ENCODE peak calls at places on chromosome 19, in five cellular contexts. One of them, this sample, is unnamed.

GRCh38 chr19:50570997-50571396 is 2.8 kb upstream of the LRRC4B start:
- DNase-seq in K562: no peak
- DNase-seq in cardiac fibroblast: no peak
- DNase-seq in stomach: no peak
- DNase-seq in astrocyte: no peak
- DNase-seq in this sample: no peak

GRCh38 chr19:18899624-18900560 is 3.9 kb upstream of the CERS1 start:
- DNase-seq in K562: no peak
- DNase-seq in cardiac fibroblast: no peak
- DNase-seq in stomach: no peak
- DNase-seq in astrocyte: no peak
- DNase-seq in this sample: no peak

GRCh38 chr19:2631213-2631821 is 71.2 kb downstream of the GNG7 start:
- DNase-seq in K562: no peak
- DNase-seq in cardiac fibroblast: peak
- DNase-seq in stomach: no peak
- DNase-seq in astrocyte: no peak
- DNase-seq in this sample: peak

GRCh38 chr19:39595950-39596349 is 6.4 kb upstream of the LGALS13 start:
- DNase-seq in K562: no peak
- DNase-seq in cardiac fibroblast: no peak
- DNase-seq in stomach: no peak
- DNase-seq in astrocyte: no peak
- DNase-seq in this sample: no peak

GRCh38 chr19:50478901-50479715 is 2.5 kb upstream of the GARIN5A start:
- DNase-seq in K562: peak
- DNase-seq in cardiac fibroblast: peak
- DNase-seq in stomach: no peak
- DNase-seq in astrocyte: no peak
- DNase-seq in this sample: no peak

GRCh38 chr19:2385053-2385721 is 25.1 kb downstream of the TMPRSS9 start:
- DNase-seq in K562: peak
- DNase-seq in cardiac fibroblast: peak
- DNase-seq in stomach: no peak
- DNase-seq in astrocyte: peak
- DNase-seq in this sample: no peak

GRCh38 chr19:51811344-51811743 is 16.4 kb downstream of the FPR3 start:
- DNase-seq in K562: no peak
- DNase-seq in cardiac fibroblast: no peak
- DNase-seq in stomach: no peak
- DNase-seq in astrocyte: no peak
- DNase-seq in this sample: no peak

GRCh38 chr19:57903298-57904174 is 12.9 kb downstream of the ZNF417 start:
- DNase-seq in K562: no peak
- DNase-seq in cardiac fibroblast: peak
- DNase-seq in stomach: no peak
- DNase-seq in astrocyte: peak
- DNase-seq in this sample: no peak

GRCh38 chr19:12833747-12834417 is 497 bp downstream of the RTBDN start:
- DNase-seq in K562: peak
- DNase-seq in cardiac fibroblast: no peak
- DNase-seq in stomach: peak
- DNase-seq in astrocyte: no peak
- DNase-seq in this sample: no peak

GRCh38 chr19:27884376-27884775 is 1328.6 kb downstream of the UQCRFS1 start:
- DNase-seq in K562: no peak
- DNase-seq in cardiac fibroblast: no peak
- DNase-seq in stomach: no peak
- DNase-seq in astrocyte: no peak
- DNase-seq in this sample: no peak

GRCh38 chr19:33373701-33374405 is at the start of gene CEBPG:
- DNase-seq in K562: peak
- DNase-seq in cardiac fibroblast: peak
- DNase-seq in stomach: peak
- DNase-seq in astrocyte: peak
- DNase-seq in this sample: no peak

GRCh38 chr19:33302175-33302973 is at the start of gene CEBPA:
- DNase-seq in K562: peak
- DNase-seq in cardiac fibroblast: peak
- DNase-seq in stomach: peak
- DNase-seq in astrocyte: peak
- DNase-seq in this sample: peak

GRCh38 chr19:1019980-1020867 is 699 bp downstream of the TMEM259 start:
- DNase-seq in K562: peak
- DNase-seq in cardiac fibroblast: no peak
- DNase-seq in stomach: no peak
- DNase-seq in astrocyte: no peak
- DNase-seq in this sample: no peak

GRCh38 chr19:7868326-7868670 is 5.9 kb downstream of the PRR36 start:
- DNase-seq in K562: peak
- DNase-seq in cardiac fibroblast: no peak
- DNase-seq in stomach: peak
- DNase-seq in astrocyte: no peak
- DNase-seq in this sample: no peak

GRCh38 chr19:47188507-47189033 is 42.4 kb downstream of the BBC3 start:
- DNase-seq in K562: no peak
- DNase-seq in cardiac fibroblast: no peak
- DNase-seq in stomach: no peak
- DNase-seq in astrocyte: no peak
- DNase-seq in this sample: no peak

GRCh38 chr19:3474614-3475013 is 5.7 kb downstream of the SMIM24 start:
- DNase-seq in K562: no peak
- DNase-seq in cardiac fibroblast: no peak
- DNase-seq in stomach: no peak
- DNase-seq in astrocyte: no peak
- DNase-seq in this sample: no peak

GRCh38 chr19:30873691-30874090 is 475.5 kb downstream of the TSHZ3 start:
- DNase-seq in K562: no peak
- DNase-seq in cardiac fibroblast: no peak
- DNase-seq in stomach: no peak
- DNase-seq in astrocyte: no peak
- DNase-seq in this sample: no peak

GRCh38 chr19:55753401-55753800 is 5.5 kb upstream of the RFPL4A start:
- DNase-seq in K562: no peak
- DNase-seq in cardiac fibroblast: no peak
- DNase-seq in stomach: peak
- DNase-seq in astrocyte: no peak
- DNase-seq in this sample: no peak

GRCh38 chr19:58037927-58038687 is 4.3 kb downstream of the ZSCAN1 start:
- DNase-seq in K562: no peak
- DNase-seq in cardiac fibroblast: no peak
- DNase-seq in stomach: no peak
- DNase-seq in astrocyte: no peak
- DNase-seq in this sample: no peak

GRCh38 chr19:47569331-47569730 is 3.6 kb downstream of the ZNF541 start:
- DNase-seq in K562: no peak
- DNase-seq in cardiac fibroblast: no peak
- DNase-seq in stomach: no peak
- DNase-seq in astrocyte: no peak
- DNase-seq in this sample: no peak

GRCh38 chr19:52398091-52398461 is 427 bp downstream of the ZNF528 start:
- DNase-seq in K562: peak
- DNase-seq in cardiac fibroblast: no peak
- DNase-seq in stomach: no peak
- DNase-seq in astrocyte: no peak
- DNase-seq in this sample: no peak

GRCh38 chr19:11931051-11931450 is 6.1 kb downstream of the ZNF700 start:
- DNase-seq in K562: no peak
- DNase-seq in cardiac fibroblast: peak
- DNase-seq in stomach: no peak
- DNase-seq in astrocyte: peak
- DNase-seq in this sample: no peak

GRCh38 chr19:35555301-35556005 is 8.0 kb downstream of the ATP4A start:
- DNase-seq in K562: peak
- DNase-seq in cardiac fibroblast: peak
- DNase-seq in stomach: no peak
- DNase-seq in astrocyte: no peak
- DNase-seq in this sample: no peak

GRCh38 chr19:46880440-46880839 is 19.6 kb downstream of the ARHGAP35 start:
- DNase-seq in K562: no peak
- DNase-seq in cardiac fibroblast: peak
- DNase-seq in stomach: no peak
- DNase-seq in astrocyte: no peak
- DNase-seq in this sample: no peak

GRCh38 chr19:17872251-17873001 is 681 bp downstream of the SLC5A5 start:
- DNase-seq in K562: no peak
- DNase-seq in cardiac fibroblast: no peak
- DNase-seq in stomach: no peak
- DNase-seq in astrocyte: no peak
- DNase-seq in this sample: no peak

GRCh38 chr19:1446713-1447564 is 3.0 kb upstream of the APC2 start:
- DNase-seq in K562: no peak
- DNase-seq in cardiac fibroblast: no peak
- DNase-seq in stomach: no peak
- DNase-seq in astrocyte: no peak
- DNase-seq in this sample: no peak

GRCh38 chr19:14408641-14409120 is 10.5 kb downstream of the DDX39A start:
- DNase-seq in K562: peak
- DNase-seq in cardiac fibroblast: peak
- DNase-seq in stomach: no peak
- DNase-seq in astrocyte: no peak
- DNase-seq in this sample: no peak

GRCh38 chr19:17103177-17103576 is 27.6 kb downstream of the MYO9B start:
- DNase-seq in K562: peak
- DNase-seq in cardiac fibroblast: peak
- DNase-seq in stomach: peak
- DNase-seq in astrocyte: no peak
- DNase-seq in this sample: no peak

GRCh38 chr19:47093841-47094240 is 19.7 kb downstream of the ZC3H4 start:
- DNase-seq in K562: no peak
- DNase-seq in cardiac fibroblast: no peak
- DNase-seq in stomach: no peak
- DNase-seq in astrocyte: no peak
- DNase-seq in this sample: peak

DNA sequence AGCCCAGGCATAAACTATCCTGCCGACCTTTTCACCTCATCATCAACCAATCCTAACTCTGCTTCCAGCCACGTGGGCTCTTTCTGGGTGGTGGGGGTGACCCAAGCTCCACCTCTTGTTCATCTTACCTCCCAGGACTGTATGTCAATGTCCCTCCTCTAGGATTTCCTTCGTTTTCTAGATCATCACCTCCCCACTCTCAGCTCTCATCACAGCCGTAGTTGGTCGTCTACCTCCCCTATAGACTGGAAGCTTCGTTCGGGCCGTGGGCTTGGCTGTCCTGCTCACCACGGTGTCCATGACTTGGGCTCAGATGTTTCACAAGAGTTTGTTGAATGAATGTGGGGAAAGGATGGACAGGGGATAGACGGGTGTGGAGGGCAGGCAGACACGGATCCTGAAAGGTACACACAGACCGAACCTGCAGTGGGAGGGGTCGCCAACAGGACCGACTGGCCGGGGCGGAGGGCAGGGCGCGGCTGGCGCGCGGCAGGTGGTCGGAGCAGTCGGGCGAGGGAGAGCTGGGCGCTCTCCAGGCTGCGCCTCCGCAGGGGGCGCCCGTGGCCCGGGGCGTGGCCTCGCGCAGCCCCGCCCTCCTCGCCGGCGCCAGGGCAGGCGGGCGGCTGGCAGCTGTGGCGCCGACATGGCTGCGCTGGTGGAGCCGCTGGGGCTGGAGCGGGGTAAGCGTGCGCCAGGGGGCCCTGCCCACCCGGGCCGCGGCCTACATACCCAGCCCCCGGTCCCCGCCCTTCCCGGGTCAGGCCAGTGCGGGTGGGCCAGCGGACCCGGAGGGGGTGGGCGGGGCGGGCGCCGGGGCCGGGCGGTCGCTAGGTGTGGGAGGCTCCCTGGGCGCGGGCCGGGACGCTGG is at the start of gene LIN7B:
- DNase-seq in K562: peak
- DNase-seq in cardiac fibroblast: peak
- DNase-seq in stomach: peak
- DNase-seq in astrocyte: peak
- DNase-seq in this sample: peak
- TF ChIP-seq CTCF in K562: peak
- TF ChIP-seq CTCF in cardiac fibroblast: no peak
- TF ChIP-seq CTCF in stomach: peak
- TF ChIP-seq CTCF in astrocyte: no peak
- TF ChIP-seq CTCF in this sample: no peak

GRCh38 chr19:5680437-5681368 is at the start of the genes HSD11B1L and MICOS13:
- DNase-seq in K562: peak
- DNase-seq in cardiac fibroblast: peak
- DNase-seq in stomach: peak
- DNase-seq in astrocyte: peak
- DNase-seq in this sample: peak
- TF ChIP-seq CTCF in K562: no peak
- TF ChIP-seq CTCF in cardiac fibroblast: no peak
- TF ChIP-seq CTCF in stomach: no peak
- TF ChIP-seq CTCF in astrocyte: no peak
- TF ChIP-seq CTCF in this sample: no peak

DNA sequence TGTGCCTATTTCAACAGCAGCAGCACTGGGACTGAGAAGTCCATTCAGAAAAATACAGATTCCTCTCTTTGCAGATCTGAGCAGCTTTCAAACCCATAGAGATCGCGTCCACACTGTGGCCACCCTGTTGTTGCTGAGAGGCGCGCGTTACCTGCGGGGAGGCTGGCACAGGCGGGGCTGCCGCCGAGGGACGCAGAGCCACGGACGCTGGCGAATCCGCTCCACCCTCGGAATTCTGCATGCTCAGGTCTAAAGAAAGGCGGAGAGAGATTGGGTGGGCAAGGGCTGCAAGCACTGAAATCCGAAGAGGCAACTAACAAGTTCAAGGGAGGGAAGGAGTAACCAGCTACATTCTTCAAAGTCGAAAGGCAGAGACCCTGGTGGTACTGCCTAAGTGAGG is 63.0 kb downstream of the RFX2 start:
- DNase-seq in K562: no peak
- DNase-seq in cardiac fibroblast: no peak
- DNase-seq in stomach: no peak
- DNase-seq in astrocyte: no peak
- DNase-seq in this sample: no peak
- TF ChIP-seq CTCF in K562: no peak
- TF ChIP-seq CTCF in cardiac fibroblast: no peak
- TF ChIP-seq CTCF in stomach: no peak
- TF ChIP-seq CTCF in astrocyte: no peak
- TF ChIP-seq CTCF in this sample: no peak

DNA sequence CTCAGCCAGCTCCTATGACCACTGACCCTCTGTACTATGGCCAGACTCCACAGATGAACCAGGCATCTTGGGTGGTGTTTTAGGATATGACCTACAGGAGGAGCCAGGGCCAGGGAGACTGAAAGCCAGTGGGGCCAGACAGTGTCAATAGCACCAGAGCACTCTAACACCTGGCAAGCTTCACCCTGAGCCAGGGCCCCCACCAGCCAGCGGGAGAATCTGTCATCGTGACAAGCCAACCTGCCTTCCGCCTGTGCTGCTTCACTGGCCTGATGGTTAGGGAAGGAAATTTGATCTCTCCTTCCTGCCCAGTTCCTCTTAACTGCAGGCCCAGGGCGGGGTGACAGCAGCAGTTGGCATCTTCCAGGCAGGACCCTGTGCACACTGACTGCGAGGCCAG is 222.4 kb downstream of the UQCRFS1 start:
- DNase-seq in K562: no peak
- DNase-seq in cardiac fibroblast: no peak
- DNase-seq in stomach: no peak
- DNase-seq in astrocyte: no peak
- DNase-seq in this sample: no peak
- TF ChIP-seq CTCF in K562: no peak
- TF ChIP-seq CTCF in cardiac fibroblast: no peak
- TF ChIP-seq CTCF in stomach: no peak
- TF ChIP-seq CTCF in astrocyte: no peak
- TF ChIP-seq CTCF in this sample: no peak

GRCh38 chr19:15448778-15449619 is 757 bp downstream of the WIZ start:
- DNase-seq in K562: peak
- DNase-seq in cardiac fibroblast: no peak
- DNase-seq in stomach: no peak
- DNase-seq in astrocyte: no peak
- DNase-seq in this sample: peak
- TF ChIP-seq CTCF in K562: no peak
- TF ChIP-seq CTCF in cardiac fibroblast: no peak
- TF ChIP-seq CTCF in stomach: no peak
- TF ChIP-seq CTCF in astrocyte: no peak
- TF ChIP-seq CTCF in this sample: no peak

This sample was measured in GM06990.